ENCODE peak calls at places on chromosomes 16 and 17, in four cellular contexts. K, R, I and M are unnamed samples. For H3K4me1 and H3K27me3, the result is how much of the 10 kb centered on the place peaks cover.

GRCh38 chr16:77236063-77236511 is 36.9 kb downstream of the SYCE1L start:
- DNase-seq in I (peak), K (peak), R (peak), M (peak)

GRCh38 chr16:1137604-1138003 is 15.3 kb upstream of the CACNA1H start:
- DNase-seq in R (no peak), K (peak), I (no peak), M (no peak)

GRCh38 chr17:20993863-20994778 is 48.7 kb downstream of the USP22 start:
- DNase-seq in K (no peak), R (peak), I (peak), M (no peak)

GRCh38 chr16:71526111-71526998 is at the start of gene CHST4:
- DNase-seq in R (no peak), I (no peak), K (peak), M (no peak)

GRCh38 chr16:11163761-11164261 is 92.2 kb downstream of the SOCS1 start:
- DNase-seq in I (no peak), K (no peak), R (no peak), M (no peak)

GRCh38 chr17:45282683-45283644 is 21.1 kb upstream of the SPATA32 start:
- DNase-seq in R (no peak), I (peak), K (peak), M (no peak)

GRCh38 chr16:27628216-27628945 is 78.4 kb downstream of the KATNIP start:
- DNase-seq in I (no peak), K (no peak), R (no peak), M (no peak)

GRCh38 chr16:49488740-49489525 is 115.3 kb downstream of the C16orf78 start:
- DNase-seq in K (no peak), I (peak), R (no peak), M (no peak)

GRCh38 chr17:77298811-77299210 is 158.0 kb downstream of the SEC14L1 start:
- DNase-seq in R (no peak), K (no peak), I (no peak), M (no peak)

GRCh38 chr17:48510761-48511604 is 19.8 kb downstream of the HOXB1 start:
- DNase-seq in K (peak), R (no peak), I (no peak), M (no peak)

GRCh38 chr17:43878260-43879082 is 28.9 kb downstream of the MPP2 start:
- DNase-seq in R (peak), K (peak), I (peak), M (peak)

GRCh38 chr17:19372439-19372838 is 5.9 kb upstream of the MAPK7 start:
- DNase-seq in K (no peak), I (no peak), R (peak), M (no peak)

GRCh38 chr16:87855852-87856715 is 13.2 kb downstream of the SLC7A5 start:
- DNase-seq in R (no peak), K (peak), I (peak), M (peak)

GRCh38 chr16:70252355-70252988 is 732 bp upstream of the EXOSC6 start:
- DNase-seq in I (no peak), K (peak), R (no peak), M (no peak)

GRCh38 chr17:44362056-44362355 is 1.6 kb downstream of the FAM171A2 start:
- DNase-seq in K (no peak), R (no peak), I (no peak), M (no peak)

GRCh38 chr16:65745-66144 is 6.7 kb downstream of the RHBDF1 start:
- DNase-seq in R (peak), I (peak), K (peak), M (peak)

GRCh38 chr16:89821438-89822187 is 5.2 kb upstream of the FANCA start:
- DNase-seq in R (no peak), K (no peak), I (no peak), M (no peak)

GRCh38 chr16:1442697-1443096 is 1.7 kb downstream of the CCDC154 start:
- DNase-seq in I (no peak), R (no peak), K (no peak), M (peak)

GRCh38 chr17:81999587-81999974 is 22.2 kb downstream of the ASPSCR1 start:
- DNase-seq in K (no peak), I (peak), R (no peak), M (peak)

GRCh38 chr17:43402078-43402477 is 3.3 kb downstream of the ARL4D start:
- DNase-seq in R (no peak), K (no peak), I (no peak), M (no peak)

GRCh38 chr16:79776243-79776884 is 175.8 kb upstream of the MAF start:
- DNase-seq in K (no peak), R (no peak), I (no peak), M (no peak)

GRCh38 chr17:77535435-77535834 is 394.7 kb downstream of the SEC14L1 start:
- DNase-seq in I (peak), K (no peak), R (no peak), M (no peak)

GRCh38 chr17:31318298-31319190 is 2.9 kb downstream of the EVI2A start:
- DNase-seq in K (peak), R (no peak), I (no peak), M (peak)

GRCh38 chr17:34198519-34198918 is 56.6 kb upstream of the CCL2 start:
- DNase-seq in R (no peak), I (no peak), K (no peak), M (no peak)

GRCh38 chr17:34641368-34641767 is 62.0 kb downstream of the TMEM132E start:
- DNase-seq in K (no peak), I (no peak), R (no peak), M (no peak)

GRCh38 chr16:2035431-2036199 is 8.9 kb downstream of the NHERF2 start:
- DNase-seq in R (no peak), I (peak), K (peak), M (peak)

GRCh38 chr16:17803625-17804410 is 333.1 kb upstream of the XYLT1 start:
- DNase-seq in I (no peak), K (peak), R (no peak), M (no peak)

GRCh38 chr17:61389670-61390478 is 9.8 kb upstream of the TBX2 start:
- DNase-seq in R (no peak), I (peak), K (peak), M (no peak)

GRCh38 chr16:85173981-85174751 is 61.9 kb upstream of the CIBAR2 start:
- DNase-seq in I (no peak), K (peak), R (no peak), M (no peak)

GRCh38 chr16:87948119-87948545 is 3.1 kb upstream of the BANP start:
- DNase-seq in K (no peak), I (no peak), R (no peak), M (peak)

GRCh38 chr16:71358464-71359031 is at the start of gene CALB2:
- DNase-seq in R (peak), K (peak), I (peak), M (peak)

GRCh38 chr17:44922136-44922535 is 6.8 kb upstream of the GFAP start:
- DNase-seq in K (no peak), I (peak), R (peak), M (no peak)

GRCh38 chr17:43701318-43701743 is 39.6 kb upstream of the MEOX1 start:
- DNase-seq in I (peak), K (peak), R (no peak), M (peak)

GRCh38 chr16:77190478-77191258 is at the start of gene MON1B:
- DNase-seq in K (peak), R (peak), I (peak), M (peak)

GRCh38 chr16:69888005-69888560 is 63.1 kb upstream of the CLEC18A start:
- DNase-seq in I (no peak), K (no peak), R (no peak), M (peak)

GRCh38 chr17:76404976-76405563 is 20.7 kb downstream of the SPHK1 start:
- DNase-seq in I (no peak), K (no peak), R (no peak), M (no peak)

DNA sequence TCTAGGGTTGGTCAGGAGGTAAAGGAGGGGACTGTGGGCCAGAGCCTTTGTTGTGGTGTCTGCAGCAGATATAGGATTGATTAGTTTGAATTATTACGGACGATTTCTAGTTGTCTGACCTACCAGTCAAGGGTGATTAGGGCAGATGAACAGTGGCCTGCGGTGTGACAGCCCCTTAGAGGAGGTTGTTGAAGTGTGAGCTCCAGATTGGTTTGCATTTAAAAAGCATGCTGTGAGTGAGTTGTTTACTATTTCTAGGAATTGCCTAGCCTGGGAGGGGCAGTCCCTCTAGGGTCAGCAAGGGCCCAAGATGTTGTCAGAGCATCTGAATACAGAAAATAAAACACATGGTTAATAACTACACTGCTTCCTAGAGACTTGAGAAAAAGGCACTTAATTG is 108.8 kb downstream of the ARHGAP44 start:
- DNase-seq in I (no peak), R (no peak), K (no peak), M (no peak)
- H3K4me1 ChIP-seq in I (under half), R (under half), K (under half), M (under half)

GRCh38 chr17:58236394-58236793 is 2.0 kb upstream of the LPO start:
- DNase-seq in I (no peak), K (no peak), R (no peak), M (no peak)

GRCh38 chr17:58231644-58232043 is 6.7 kb upstream of the LPO start:
- DNase-seq in R (no peak), K (peak), I (no peak), M (no peak)

GRCh38 chr17:58235821-58236220 is 2.6 kb upstream of the LPO start:
- DNase-seq in I (no peak), K (no peak), R (no peak), M (no peak)

GRCh38 chr17:58232707-58233156 is 5.7 kb upstream of the LPO start:
- DNase-seq in K (peak), R (no peak), I (peak), M (no peak)

GRCh38 chr17:58233547-58233946 is 4.8 kb upstream of the LPO start:
- DNase-seq in K (no peak), R (no peak), I (no peak), M (no peak)
- H3K27me3 ChIP-seq in K (under half), R (under half), I (under half), M (under half)

GRCh38 chr17:332558-333322 is 19.9 kb downstream of the RPH3AL start:
- DNase-seq in I (peak), R (no peak), K (peak), M (peak)
- H3K27ac ChIP-seq in I (peak), R (peak), K (no peak), M (peak)

GRCh38 chr17:60352071-60352470 is 39.9 kb downstream of the USP32 start:
- DNase-seq in K (no peak), I (no peak), R (no peak), M (no peak)
- H3K4me1 ChIP-seq in K (under half), I (under half), R (under half), M (under half)

GRCh38 chr17:8120520-8121443 is 2.5 kb upstream of the ALOXE3 start:
- DNase-seq in K (peak), I (peak), R (no peak), M (peak)
- H3K27me3 ChIP-seq in K (under half), I (under half), R (under half), M (under half)

GRCh38 chr16:74698220-74698619 is 2.4 kb downstream of the MLKL start:
- DNase-seq in R (no peak), K (peak), I (no peak), M (no peak)
- H3K27ac ChIP-seq in R (no peak), K (no peak), I (no peak), M (no peak)

GRCh38 chr17:39861235-39861634 is 2.9 kb downstream of the IKZF3 start:
- DNase-seq in R (no peak), I (no peak), K (no peak), M (no peak)

GRCh38 chr17:39866013-39866730 is 1.8 kb upstream of the ZPBP2 start:
- DNase-seq in K (no peak), I (no peak), R (no peak), M (no peak)

GRCh38 chr17:39863244-39863917 is 731 bp downstream of the IKZF3 start:
- DNase-seq in R (no peak), K (no peak), I (no peak), M (no peak)

GRCh38 chr17:39867084-39867890 is 715 bp upstream of the ZPBP2 start:
- DNase-seq in R (no peak), I (no peak), K (no peak), M (no peak)

GRCh38 chr17:39863918-39864746 is at the start of gene IKZF3:
- DNase-seq in I (peak), R (peak), K (peak), M (peak)
- H3K4me1 ChIP-seq in I (under half), R (under half), K (under half), M (under half)

GRCh38 chr16:56195151-56195550 is 3.9 kb downstream of the GNAO1 start:
- DNase-seq in K (no peak), R (peak), I (no peak), M (no peak)
- H3K27me3 ChIP-seq in K (half or more), R (under half), I (half or more), M (under half)

DNA sequence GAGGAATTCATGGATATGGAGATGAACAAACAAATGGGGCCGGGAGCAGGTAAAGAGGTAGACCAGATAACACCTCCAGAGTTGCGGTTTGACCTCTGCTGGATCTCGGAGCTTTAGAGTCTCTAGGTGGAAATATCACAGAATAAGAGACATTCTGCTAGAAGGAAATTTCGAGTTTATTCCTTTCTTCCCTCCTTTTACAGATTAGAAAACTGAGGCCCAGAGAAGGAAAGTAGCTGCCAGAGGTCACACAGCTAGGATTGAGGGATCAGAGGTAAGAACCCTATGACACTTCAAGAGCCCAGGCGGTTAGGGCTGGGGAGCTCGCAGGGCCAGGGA is 7.7 kb upstream of the COL1A1 start:
- DNase-seq in R (no peak), I (no peak), K (no peak), M (no peak)
- H3K27ac ChIP-seq in R (peak), I (peak), K (peak), M (peak)

DNA sequence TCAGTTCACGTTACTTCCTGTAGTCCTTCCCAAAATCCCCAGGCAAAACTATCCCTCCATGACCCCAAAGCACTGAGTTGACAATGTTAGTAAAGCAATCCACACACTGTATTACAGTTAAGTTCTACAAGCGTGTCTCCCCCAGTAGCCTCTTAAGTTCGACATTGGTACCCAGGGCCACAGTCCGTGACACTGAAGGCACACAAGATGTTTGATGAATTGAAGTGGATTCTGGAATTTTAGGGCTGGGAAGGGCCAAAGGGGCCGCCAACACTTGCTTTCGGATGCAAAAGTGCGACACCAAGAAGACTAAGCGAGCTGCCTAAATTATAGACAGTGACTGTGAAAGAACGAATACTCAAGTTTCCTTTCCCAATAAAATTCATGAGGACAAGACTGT is 1.5 kb downstream of the VPS35 start:
- DNase-seq in K (no peak), I (no peak), R (no peak), M (no peak)
- H3K4me1 ChIP-seq in K (under half), I (under half), R (under half), M (under half)